ENCODE peak calls at places on chromosomes 16 and 17, in six cellular contexts. D is Caco-2, K is prostate gland, A is left ventricle myocardium inferior, O is IMR-90, S is neural progenitor cell. I is an unnamed sample.
A peak's percentile ranks its signal among the peaks of the same experiment; 100 is the strongest.

GRCh38 chr16:1363501-1364041 is 11.8 kb downstream of the GNPTG start:
- DNase-seq in D (no peak), K (peak; percentile 51), A (peak; percentile 52), O (peak; percentile 12), S (peak; percentile 72), I (no peak)

GRCh38 chr16:65975049-65975708 is 391.3 kb upstream of the CDH5 start:
- DNase-seq in D (no peak), K (no peak), A (no peak), O (peak; percentile 86), S (peak; percentile 5), I (no peak)

GRCh38 chr16:56862776-56863175 is 2.2 kb upstream of the SLC12A3 start:
- DNase-seq in D (no peak), K (no peak), A (no peak), O (no peak), S (no peak), I (no peak)

GRCh38 chr16:9159839-9160550 is 68.6 kb downstream of the HAPSTR1 start:
- DNase-seq in D (peak; percentile 70), K (peak; percentile 44), A (peak; percentile 33), O (peak; percentile 66), S (peak; percentile 82), I (no peak)

GRCh38 chr17:63838586-63839184 is 3.8 kb downstream of the SMARCD2 start:
- DNase-seq in D (peak; percentile 67), K (peak; percentile 97), A (peak; percentile 93), O (peak; percentile 45), S (no peak), I (peak; percentile 97)

GRCh38 chr17:69607162-69607834 is 192.8 kb downstream of the MAP2K6 start:
- DNase-seq in D (peak; percentile 65), K (peak; percentile 60), A (peak; percentile 77), O (peak; percentile 85), S (peak; percentile 84), I (no peak)

GRCh38 chr16:88781140-88782077 is 3.6 kb downstream of the PIEZO1 start:
- DNase-seq in D (no peak), K (no peak), A (no peak), O (no peak), S (no peak), I (no peak)

GRCh38 chr17:27540300-27541105 is 84.3 kb downstream of the KSR1 start:
- DNase-seq in D (no peak), K (peak; percentile 72), A (peak; percentile 76), O (peak; percentile 100), S (no peak), I (peak; percentile 96)

GRCh38 chr16:11359370-11359769 is 14.1 kb downstream of the RMI2 start:
- DNase-seq in D (peak; percentile 93), K (peak; percentile 74), A (no peak), O (peak; percentile 90), S (no peak), I (no peak)

GRCh38 chr16:27917953-27918352 is 145.6 kb downstream of the GSG1L start:
- DNase-seq in D (no peak), K (no peak), A (no peak), O (no peak), S (no peak), I (no peak)

GRCh38 chr16:61421111-61421510 is 615.1 kb downstream of the CDH8 start:
- DNase-seq in D (no peak), K (no peak), A (no peak), O (no peak), S (no peak), I (no peak)

GRCh38 chr16:9489823-9490467 is 398.5 kb downstream of the HAPSTR1 start:
- DNase-seq in D (no peak), K (peak; percentile 59), A (peak; percentile 66), O (no peak), S (peak; percentile 51), I (no peak)

GRCh38 chr17:6704472-6705052 is 8.6 kb downstream of the SLC13A5 start:
- DNase-seq in D (no peak), K (no peak), A (no peak), O (no peak), S (no peak), I (no peak)

GRCh38 chr17:33381201-33381600 is 88.1 kb upstream of the ASIC2 start:
- DNase-seq in D (no peak), K (no peak), A (no peak), O (no peak), S (peak; percentile 59), I (no peak)

GRCh38 chr17:81481011-81481799 is 31.4 kb downstream of the ACTG1 start:
- DNase-seq in D (no peak), K (peak; percentile 68), A (peak; percentile 84), O (peak; percentile 46), S (peak; percentile 87), I (no peak)

GRCh38 chr17:8841844-8842243 is 25.6 kb downstream of the PIK3R6 start:
- DNase-seq in D (no peak), K (no peak), A (no peak), O (no peak), S (no peak), I (peak; percentile 25)

GRCh38 chr16:57268804-57269800 is 15.4 kb downstream of the PLLP start:
- DNase-seq in D (peak; percentile 90), K (no peak), A (peak; percentile 70), O (peak; percentile 14), S (no peak), I (no peak)

GRCh38 chr17:74749262-74750038 is 1.0 kb downstream of the NHERF1 start:
- DNase-seq in D (peak; percentile 81), K (no peak), A (no peak), O (no peak), S (peak; percentile 62), I (no peak)

GRCh38 chr16:637081-638018 is 1.2 kb upstream of the METTL26 start:
- DNase-seq in D (peak; percentile 90), K (peak; percentile 91), A (peak; percentile 93), O (peak; percentile 81), S (peak; percentile 73), I (no peak)

GRCh38 chr16:16021020-16021419 is 71.6 kb downstream of the ABCC1 start:
- DNase-seq in D (no peak), K (no peak), A (no peak), O (no peak), S (no peak), I (no peak)

GRCh38 chr17:6096201-6097004 is 26.2 kb downstream of the WSCD1 start:
- DNase-seq in D (no peak), K (no peak), A (no peak), O (no peak), S (no peak), I (no peak)

GRCh38 chr16:48014349-48015135 is 141.3 kb downstream of the ABCC12 start:
- DNase-seq in D (no peak), K (no peak), A (no peak), O (peak; percentile 57), S (peak; percentile 52), I (no peak)

GRCh38 chr17:80881321-80881720 is 110.3 kb upstream of the CHMP6 start:
- DNase-seq in D (no peak), K (no peak), A (no peak), O (no peak), S (no peak), I (no peak)

DNA sequence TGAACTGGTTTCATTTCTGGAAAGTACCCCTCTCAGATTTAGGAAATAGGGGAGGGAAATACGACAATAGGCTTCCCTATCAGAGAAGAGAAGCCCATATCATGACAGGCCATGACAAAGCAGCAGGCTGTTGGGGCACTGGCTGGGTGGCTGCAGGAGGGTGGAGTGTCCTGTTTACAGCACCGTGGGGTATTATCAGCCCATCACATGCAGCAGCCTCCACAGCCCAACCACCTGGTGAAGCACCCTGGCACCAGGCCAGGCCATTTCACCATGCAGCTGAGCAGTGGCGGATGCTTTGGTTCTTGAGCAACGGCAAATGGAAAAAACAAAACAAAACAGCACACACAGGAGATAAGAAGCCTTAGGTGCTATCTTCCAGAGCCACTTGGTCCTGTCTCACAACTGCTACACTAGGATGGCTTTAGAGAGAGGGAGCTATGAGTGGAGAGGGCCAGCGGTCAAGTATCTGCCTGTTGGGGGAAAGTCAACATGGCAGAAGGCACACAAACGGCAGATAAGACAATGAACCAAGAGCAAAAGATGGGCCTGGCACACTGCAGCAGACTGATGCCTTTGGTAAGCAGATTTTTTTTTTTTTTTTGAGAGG is 24.2 kb downstream of the FAM117A start:
- DNase-seq in D (no peak), K (peak; percentile 31), A (peak; percentile 84), O (peak; percentile 16), S (no peak), I (no peak)
- H3K4me1 ChIP-seq in D (peaks cover 7% of the 10 kb centered on the region), K (no peaks in the 10 kb centered on the region), A (peaks cover 78% of the 10 kb centered on the region), O (peaks cover 4% of the 10 kb centered on the region), S (peaks cover 16% of the 10 kb centered on the region), I (peaks cover 54% of the 10 kb centered on the region)

DNA sequence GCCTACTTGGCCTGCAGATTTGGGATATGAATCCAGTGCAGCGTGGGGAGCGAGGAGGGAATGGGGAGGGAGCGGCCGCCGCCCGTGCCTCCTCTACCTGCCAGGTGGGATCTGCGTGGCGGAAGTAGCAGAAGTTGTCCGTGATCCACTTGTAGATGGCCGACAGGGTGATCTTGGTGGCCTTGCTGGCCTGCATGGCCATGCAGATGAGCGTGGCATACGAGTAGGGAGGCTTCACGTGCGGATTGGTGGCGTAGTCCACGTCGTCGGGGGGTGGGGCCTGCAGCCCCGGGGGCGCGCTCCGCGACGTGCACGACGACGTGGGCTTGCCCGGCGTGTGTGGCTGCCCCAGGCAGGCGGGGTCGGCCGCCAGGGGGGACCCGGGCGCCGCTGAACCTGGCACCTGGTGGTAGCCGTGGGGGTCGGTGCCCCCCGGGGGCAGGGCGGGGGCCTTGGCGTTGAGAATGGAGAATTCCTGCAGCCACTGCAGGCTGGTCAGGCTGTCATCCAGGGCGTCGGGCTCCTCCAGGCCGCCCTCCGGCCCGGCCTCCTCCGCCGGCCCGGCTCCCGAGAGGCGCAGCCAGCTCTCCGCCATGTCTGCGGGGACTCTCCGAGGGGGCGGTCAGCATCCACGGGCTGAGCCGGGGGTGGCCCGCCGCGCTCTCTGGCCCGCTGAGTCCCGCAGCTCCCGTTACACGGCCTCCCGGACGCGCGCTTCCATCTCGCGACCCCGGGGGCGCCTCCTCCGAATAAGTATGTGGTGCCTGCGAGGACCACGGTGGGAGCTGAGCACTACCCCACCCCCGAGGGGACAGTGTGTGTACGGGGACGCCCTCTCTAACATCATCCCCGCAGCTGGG is 1.0 kb downstream of the FOXJ1 start:
- DNase-seq in D (no peak), K (no peak), A (no peak), O (no peak), S (peak; percentile 53), I (no peak)
- H3K4me1 ChIP-seq in D (peaks cover 72% of the 10 kb centered on the region), K (no peaks in the 10 kb centered on the region), A (peaks cover 55% of the 10 kb centered on the region), O (no peaks in the 10 kb centered on the region), S (peaks cover 72% of the 10 kb centered on the region), I (peaks cover 24% of the 10 kb centered on the region)

DNA sequence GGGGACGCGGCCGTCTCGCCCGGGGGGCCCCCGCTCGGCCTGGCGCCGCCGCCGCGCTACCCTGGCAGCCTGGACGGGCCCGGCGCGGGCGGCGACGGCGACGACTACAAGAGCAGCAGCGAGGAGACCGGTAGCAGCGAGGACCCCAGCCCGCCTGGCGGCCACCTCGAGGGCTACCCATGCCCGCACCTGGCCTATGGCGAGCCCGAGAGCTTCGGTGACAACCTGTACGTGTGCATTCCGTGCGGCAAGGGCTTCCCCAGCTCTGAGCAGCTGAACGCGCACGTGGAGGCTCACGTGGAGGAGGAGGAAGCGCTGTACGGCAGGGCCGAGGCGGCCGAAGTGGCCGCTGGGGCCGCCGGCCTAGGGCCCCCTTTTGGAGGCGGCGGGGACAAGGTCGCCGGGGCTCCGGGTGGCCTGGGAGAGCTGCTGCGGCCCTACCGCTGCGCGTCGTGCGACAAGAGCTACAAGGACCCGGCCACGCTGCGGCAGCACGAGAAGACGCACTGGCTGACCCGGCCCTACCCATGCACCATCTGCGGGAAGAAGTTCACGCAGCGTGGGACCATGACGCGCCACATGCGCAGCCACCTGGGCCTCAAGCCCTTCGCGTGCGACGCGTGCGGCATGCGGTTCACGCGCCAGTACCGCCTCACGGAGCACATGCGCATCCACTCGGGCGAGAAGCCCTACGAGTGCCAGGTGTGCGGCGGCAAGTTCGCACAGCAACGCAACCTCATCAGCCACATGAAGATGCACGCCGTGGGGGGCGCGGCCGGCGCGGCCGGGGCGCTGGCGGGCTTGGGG is 3.0 kb downstream of the HIC1 start:
- DNase-seq in D (no peak), K (no peak), A (no peak), O (peak; percentile 49), S (no peak), I (no peak)
- H3K4me1 ChIP-seq in D (peaks cover 5% of the 10 kb centered on the region), K (no peaks in the 10 kb centered on the region), A (peaks cover 92% of the 10 kb centered on the region), O (peaks cover 45% of the 10 kb centered on the region), S (peaks cover 12% of the 10 kb centered on the region), I (peaks cover 58% of the 10 kb centered on the region)

GRCh38 chr17:40075216-40076100 is 12.7 kb downstream of the THRA start:
- DNase-seq in D (peak; percentile 78), K (peak; percentile 85), A (peak; percentile 85), O (peak; percentile 48), S (peak; percentile 86), I (no peak)
- H3K4me1 ChIP-seq in D (peaks cover 48% of the 10 kb centered on the region), K (peaks cover 56% of the 10 kb centered on the region), A (peaks cover 76% of the 10 kb centered on the region), O (peaks cover 30% of the 10 kb centered on the region), S (peaks cover 28% of the 10 kb centered on the region), I (peaks cover 66% of the 10 kb centered on the region)

I was measured in vagina.